ENCODE peak calls at places on chromosomes 4 and X, in ten cellular contexts. K, J, Z, R, E, B, Y, W, Q and L are unnamed samples.

GRCh38 chr4:3192188-3192587 is 56.8 kb upstream of the MSANTD1 start:
- ATAC-seq in K (no peak), J (no peak), Z (no peak), R (no peak), E (no peak), B (no peak), Y (no peak), W (no peak), Q (no peak), L (no peak)

GRCh38 chr4:173746424-173746823 is 216.4 kb upstream of the HAND2 start:
- ATAC-seq in K (no peak), J (no peak), Z (no peak), R (no peak), E (no peak), B (no peak), Y (no peak), W (no peak), Q (peak), L (no peak)

GRCh38 chrX:110136136-110136535 is 133.2 kb downstream of the TMEM164 start:
- ATAC-seq in K (no peak), J (no peak), Z (no peak), R (no peak), E (no peak), B (no peak), Y (no peak), W (no peak), Q (no peak), L (no peak)

GRCh38 chrX:131979116-131979515 is 44.0 kb upstream of the STK26 start:
- ATAC-seq in K (no peak), J (no peak), Z (no peak), R (no peak), E (no peak), B (no peak), Y (no peak), W (no peak), Q (no peak), L (peak)

GRCh38 chr4:102527695-102528094 is 26.5 kb downstream of the NFKB1 start:
- ATAC-seq in K (no peak), J (no peak), Z (peak), R (no peak), E (no peak), B (peak), Y (no peak), W (peak), Q (no peak), L (peak)

GRCh38 chr4:137705171-137705783 is 173.0 kb upstream of the PCDH18 start:
- ATAC-seq in K (peak), J (peak), Z (no peak), R (no peak), E (peak), B (no peak), Y (no peak), W (no peak), Q (peak), L (no peak)

GRCh38 chrX:16212436-16212835 is 45.2 kb downstream of the MAGEB17 start:
- ATAC-seq in K (no peak), J (no peak), Z (no peak), R (peak), E (no peak), B (no peak), Y (peak), W (no peak), Q (no peak), L (no peak)

GRCh38 chr4:132540797-132541196 is 608.3 kb upstream of the PCDH10 start:
- ATAC-seq in K (no peak), J (no peak), Z (no peak), R (no peak), E (no peak), B (no peak), Y (no peak), W (no peak), Q (no peak), L (no peak)

GRCh38 chrX:30590368-30590767 is 12.8 kb upstream of the TASL start:
- ATAC-seq in K (no peak), J (no peak), Z (no peak), R (no peak), E (no peak), B (no peak), Y (no peak), W (no peak), Q (no peak), L (no peak)

GRCh38 chr4:174383783-174384182 is 100.1 kb downstream of the CEP44 start:
- ATAC-seq in K (no peak), J (no peak), Z (no peak), R (no peak), E (no peak), B (no peak), Y (peak), W (no peak), Q (no peak), L (no peak)

GRCh38 chrX:43750248-43750676 is 94.2 kb downstream of the MAOA start:
- ATAC-seq in K (peak), J (peak), Z (peak), R (peak), E (no peak), B (peak), Y (peak), W (peak), Q (peak), L (peak)

GRCh38 chr4:1191621-1192020 is 19.2 kb upstream of the SPON2 start:
- ATAC-seq in K (no peak), J (no peak), Z (no peak), R (peak), E (no peak), B (no peak), Y (peak), W (no peak), Q (no peak), L (no peak)